ENCODE peak calls at places on chromosome 22, in ten cellular contexts. One of them, this sample, is unnamed.
A peak's percentile ranks its signal among the peaks of the same experiment; 100 is the strongest.

GRCh38 chr22:36258750-36259619 is 6.1 kb downstream of the APOL1 start:
- DNase-seq in OCI-M1: peak; percentile 20
- DNase-seq in anterior cingulate cortex: no peak
- DNase-seq in NCI-H1092 treated with DMSO at 0.1 percent for 48 hours: no peak
- DNase-seq in Panc1: no peak
- DNase-seq in activated T-helper 9 cell treated with anti-CD3 and anti-CD28 coated beads, Interleukin-2, amount 50 U/mL, for 16 hours: no peak
- DNase-seq in NCI-H345: no peak
- DNase-seq in LoVo: no peak
- DNase-seq in stimulated activated effector memory CD8-positive, alpha-beta T cell treated with anti-CD3 and anti-CD28 coated beads, Interleukin-12 subunit alpha, Interleukin-12 subunit beta, amount 100 ng/mL, for 72 hours: peak; percentile 71
- DNase-seq in NCI-H82: peak; percentile 71
- DNase-seq in this sample: no peak

GRCh38 chr22:44738347-44738715 is 14.0 kb upstream of the ARHGAP8 start:
- DNase-seq in Panc1: no peak
- DNase-seq in NCI-H82: no peak
- DNase-seq in NCI-H1092 treated with DMSO at 0.1 percent for 48 hours: no peak
- DNase-seq in NCI-H345: no peak
- DNase-seq in OCI-M1: no peak
- DNase-seq in activated T-helper 9 cell treated with anti-CD3 and anti-CD28 coated beads, Interleukin-2, amount 50 U/mL, for 16 hours: no peak
- DNase-seq in stimulated activated effector memory CD8-positive, alpha-beta T cell treated with anti-CD3 and anti-CD28 coated beads, Interleukin-12 subunit alpha, Interleukin-12 subunit beta, amount 100 ng/mL, for 72 hours: no peak
- DNase-seq in LoVo: peak; percentile 63
- DNase-seq in anterior cingulate cortex: no peak
- DNase-seq in this sample: no peak

GRCh38 chr22:38490915-38491314 is 15.2 kb downstream of the DDX17 start:
- DNase-seq in Panc1: no peak
- DNase-seq in NCI-H82: no peak
- DNase-seq in NCI-H345: no peak
- DNase-seq in OCI-M1: peak; percentile 29
- DNase-seq in stimulated activated effector memory CD8-positive, alpha-beta T cell treated with anti-CD3 and anti-CD28 coated beads, Interleukin-12 subunit alpha, Interleukin-12 subunit beta, amount 100 ng/mL, for 72 hours: no peak
- DNase-seq in activated T-helper 9 cell treated with anti-CD3 and anti-CD28 coated beads, Interleukin-2, amount 50 U/mL, for 16 hours: no peak
- DNase-seq in anterior cingulate cortex: peak; percentile 18
- DNase-seq in LoVo: no peak
- DNase-seq in NCI-H1092 treated with DMSO at 0.1 percent for 48 hours: no peak
- DNase-seq in this sample: no peak

GRCh38 chr22:24727218-24727851 is 47.2 kb downstream of the PIWIL3 start:
- DNase-seq in NCI-H1092 treated with DMSO at 0.1 percent for 48 hours: peak; percentile 19
- DNase-seq in stimulated activated effector memory CD8-positive, alpha-beta T cell treated with anti-CD3 and anti-CD28 coated beads, Interleukin-12 subunit alpha, Interleukin-12 subunit beta, amount 100 ng/mL, for 72 hours: no peak
- DNase-seq in NCI-H82: no peak
- DNase-seq in OCI-M1: peak; percentile 94
- DNase-seq in Panc1: peak; percentile 83
- DNase-seq in LoVo: peak; percentile 88
- DNase-seq in NCI-H345: peak; percentile 78
- DNase-seq in activated T-helper 9 cell treated with anti-CD3 and anti-CD28 coated beads, Interleukin-2, amount 50 U/mL, for 16 hours: no peak
- DNase-seq in anterior cingulate cortex: no peak
- DNase-seq in this sample: no peak

GRCh38 chr22:36702832-36703210 is 731 bp downstream of the CACNG2 start:
- DNase-seq in activated T-helper 9 cell treated with anti-CD3 and anti-CD28 coated beads, Interleukin-2, amount 50 U/mL, for 16 hours: no peak
- DNase-seq in stimulated activated effector memory CD8-positive, alpha-beta T cell treated with anti-CD3 and anti-CD28 coated beads, Interleukin-12 subunit alpha, Interleukin-12 subunit beta, amount 100 ng/mL, for 72 hours: no peak
- DNase-seq in NCI-H82: peak; percentile 45
- DNase-seq in anterior cingulate cortex: no peak
- DNase-seq in LoVo: no peak
- DNase-seq in OCI-M1: no peak
- DNase-seq in NCI-H1092 treated with DMSO at 0.1 percent for 48 hours: peak; percentile 56
- DNase-seq in Panc1: no peak
- DNase-seq in NCI-H345: peak; percentile 10
- DNase-seq in this sample: peak; percentile 48

GRCh38 chr22:44881246-44881600 is 128.6 kb downstream of the PHF21B start:
- DNase-seq in stimulated activated effector memory CD8-positive, alpha-beta T cell treated with anti-CD3 and anti-CD28 coated beads, Interleukin-12 subunit alpha, Interleukin-12 subunit beta, amount 100 ng/mL, for 72 hours: no peak
- DNase-seq in NCI-H1092 treated with DMSO at 0.1 percent for 48 hours: no peak
- DNase-seq in Panc1: no peak
- DNase-seq in LoVo: no peak
- DNase-seq in NCI-H82: no peak
- DNase-seq in activated T-helper 9 cell treated with anti-CD3 and anti-CD28 coated beads, Interleukin-2, amount 50 U/mL, for 16 hours: no peak
- DNase-seq in anterior cingulate cortex: no peak
- DNase-seq in OCI-M1: no peak
- DNase-seq in NCI-H345: no peak
- DNase-seq in this sample: no peak

GRCh38 chr22:48828688-48829087 is 999.0 kb downstream of the BRD1 start:
- DNase-seq in NCI-H1092 treated with DMSO at 0.1 percent for 48 hours: no peak
- DNase-seq in stimulated activated effector memory CD8-positive, alpha-beta T cell treated with anti-CD3 and anti-CD28 coated beads, Interleukin-12 subunit alpha, Interleukin-12 subunit beta, amount 100 ng/mL, for 72 hours: no peak
- DNase-seq in LoVo: no peak
- DNase-seq in OCI-M1: no peak
- DNase-seq in anterior cingulate cortex: no peak
- DNase-seq in activated T-helper 9 cell treated with anti-CD3 and anti-CD28 coated beads, Interleukin-2, amount 50 U/mL, for 16 hours: no peak
- DNase-seq in NCI-H82: no peak
- DNase-seq in NCI-H345: no peak
- DNase-seq in Panc1: no peak
- DNase-seq in this sample: no peak

GRCh38 chr22:32764330-32765116 is 37.0 kb upstream of the TIMP3 start:
- DNase-seq in NCI-H82: peak; percentile 80
- DNase-seq in LoVo: no peak
- DNase-seq in NCI-H345: no peak
- DNase-seq in stimulated activated effector memory CD8-positive, alpha-beta T cell treated with anti-CD3 and anti-CD28 coated beads, Interleukin-12 subunit alpha, Interleukin-12 subunit beta, amount 100 ng/mL, for 72 hours: no peak
- DNase-seq in OCI-M1: peak; percentile 56
- DNase-seq in anterior cingulate cortex: no peak
- DNase-seq in activated T-helper 9 cell treated with anti-CD3 and anti-CD28 coated beads, Interleukin-2, amount 50 U/mL, for 16 hours: no peak
- DNase-seq in NCI-H1092 treated with DMSO at 0.1 percent for 48 hours: no peak
- DNase-seq in Panc1: no peak
- DNase-seq in this sample: no peak

GRCh38 chr22:31394326-31394725 is 5.1 kb upstream of the DRG1 start:
- DNase-seq in activated T-helper 9 cell treated with anti-CD3 and anti-CD28 coated beads, Interleukin-2, amount 50 U/mL, for 16 hours: no peak
- DNase-seq in NCI-H1092 treated with DMSO at 0.1 percent for 48 hours: no peak
- DNase-seq in NCI-H82: no peak
- DNase-seq in stimulated activated effector memory CD8-positive, alpha-beta T cell treated with anti-CD3 and anti-CD28 coated beads, Interleukin-12 subunit alpha, Interleukin-12 subunit beta, amount 100 ng/mL, for 72 hours: no peak
- DNase-seq in NCI-H345: no peak
- DNase-seq in Panc1: no peak
- DNase-seq in LoVo: no peak
- DNase-seq in OCI-M1: no peak
- DNase-seq in anterior cingulate cortex: no peak
- DNase-seq in this sample: no peak

GRCh38 chr22:36733271-36733670 is 29.7 kb upstream of the CACNG2 start:
- DNase-seq in NCI-H345: no peak
- DNase-seq in NCI-H82: no peak
- DNase-seq in LoVo: no peak
- DNase-seq in NCI-H1092 treated with DMSO at 0.1 percent for 48 hours: no peak
- DNase-seq in OCI-M1: no peak
- DNase-seq in stimulated activated effector memory CD8-positive, alpha-beta T cell treated with anti-CD3 and anti-CD28 coated beads, Interleukin-12 subunit alpha, Interleukin-12 subunit beta, amount 100 ng/mL, for 72 hours: no peak
- DNase-seq in activated T-helper 9 cell treated with anti-CD3 and anti-CD28 coated beads, Interleukin-2, amount 50 U/mL, for 16 hours: no peak
- DNase-seq in Panc1: no peak
- DNase-seq in anterior cingulate cortex: no peak
- DNase-seq in this sample: no peak

GRCh38 chr22:35065183-35065582 is 775 bp upstream of the ISX start:
- DNase-seq in anterior cingulate cortex: no peak
- DNase-seq in activated T-helper 9 cell treated with anti-CD3 and anti-CD28 coated beads, Interleukin-2, amount 50 U/mL, for 16 hours: no peak
- DNase-seq in OCI-M1: no peak
- DNase-seq in stimulated activated effector memory CD8-positive, alpha-beta T cell treated with anti-CD3 and anti-CD28 coated beads, Interleukin-12 subunit alpha, Interleukin-12 subunit beta, amount 100 ng/mL, for 72 hours: no peak
- DNase-seq in LoVo: no peak
- DNase-seq in NCI-H345: no peak
- DNase-seq in NCI-H82: no peak
- DNase-seq in Panc1: no peak
- DNase-seq in NCI-H1092 treated with DMSO at 0.1 percent for 48 hours: no peak
- DNase-seq in this sample: no peak

GRCh38 chr22:28792491-28793383 is 7.6 kb downstream of the XBP1 start:
- DNase-seq in stimulated activated effector memory CD8-positive, alpha-beta T cell treated with anti-CD3 and anti-CD28 coated beads, Interleukin-12 subunit alpha, Interleukin-12 subunit beta, amount 100 ng/mL, for 72 hours: no peak
- DNase-seq in NCI-H82: no peak
- DNase-seq in LoVo: no peak
- DNase-seq in Panc1: no peak
- DNase-seq in OCI-M1: no peak
- DNase-seq in NCI-H1092 treated with DMSO at 0.1 percent for 48 hours: no peak
- DNase-seq in NCI-H345: no peak
- DNase-seq in activated T-helper 9 cell treated with anti-CD3 and anti-CD28 coated beads, Interleukin-2, amount 50 U/mL, for 16 hours: no peak
- DNase-seq in anterior cingulate cortex: no peak
- DNase-seq in this sample: no peak

GRCh38 chr22:20551805-20552449 is 44.5 kb downstream of the MED15 start:
- DNase-seq in Panc1: no peak
- DNase-seq in OCI-M1: no peak
- DNase-seq in stimulated activated effector memory CD8-positive, alpha-beta T cell treated with anti-CD3 and anti-CD28 coated beads, Interleukin-12 subunit alpha, Interleukin-12 subunit beta, amount 100 ng/mL, for 72 hours: peak; percentile 77
- DNase-seq in LoVo: no peak
- DNase-seq in NCI-H1092 treated with DMSO at 0.1 percent for 48 hours: peak; percentile 4
- DNase-seq in anterior cingulate cortex: peak; percentile 73
- DNase-seq in NCI-H82: no peak
- DNase-seq in activated T-helper 9 cell treated with anti-CD3 and anti-CD28 coated beads, Interleukin-2, amount 50 U/mL, for 16 hours: peak; percentile 25
- DNase-seq in NCI-H345: no peak
- DNase-seq in this sample: no peak

This sample was measured in cerebellum.